ENCODE peak calls at places on chromosomes 3 and 15, in nine cellular contexts. X, G, N, K, Y, P, F, W and U are unnamed samples.

GRCh38 chr3:55595420-55595819 is 108.3 kb upstream of the WNT5A start:
- DNase-seq in X (no peak), G (no peak), N (no peak), K (no peak), Y (no peak), P (no peak), F (no peak), W (no peak), U (no peak)

GRCh38 chr3:67650084-67650483 is 4.3 kb downstream of the SUCLG2 start:
- DNase-seq in X (no peak), G (no peak), N (no peak), K (no peak), Y (no peak), P (no peak), F (no peak), W (peak; percentile 56), U (no peak)

GRCh38 chr15:36612063-36612788 is 32.8 kb downstream of the CDIN1 start:
- DNase-seq in X (no peak), G (no peak), N (peak; percentile 97), K (no peak), Y (no peak), P (no peak), F (no peak), W (no peak), U (no peak)

GRCh38 chr3:56976666-56977560 is 83.6 kb upstream of the SPATA12 start:
- DNase-seq in X (no peak), G (no peak), N (peak; percentile 67), K (no peak), Y (peak; percentile 46), P (no peak), F (no peak), W (no peak), U (no peak)

GRCh38 chr15:67137951-67138935 is 72.8 kb downstream of the SMAD3 start:
- DNase-seq in X (no peak), G (no peak), N (peak; percentile 49), K (no peak), Y (no peak), P (no peak), F (no peak), W (peak; percentile 45), U (no peak)

GRCh38 chr3:12246758-12247157 is 42.1 kb upstream of the PPARG start:
- DNase-seq in X (no peak), G (no peak), N (no peak), K (no peak), Y (no peak), P (no peak), F (no peak), W (no peak), U (no peak)

GRCh38 chr15:55823191-55823670 is 80.3 kb upstream of the PRTG start:
- DNase-seq in X (no peak), G (no peak), N (peak; percentile 71), K (no peak), Y (no peak), P (peak; percentile 15), F (no peak), W (no peak), U (no peak)

GRCh38 chr3:194447161-194447560 is 39.6 kb downstream of the ATP13A3 start:
- DNase-seq in X (no peak), G (no peak), N (no peak), K (no peak), Y (no peak), P (no peak), F (no peak), W (no peak), U (no peak)

GRCh38 chr3:122760457-122761271 is 33.0 kb downstream of the HSPBAP1 start:
- DNase-seq in X (no peak), G (no peak), N (no peak), K (no peak), Y (peak; percentile 92), P (no peak), F (no peak), W (no peak), U (no peak)

GRCh38 chr15:40465939-40466338 is 4.8 kb upstream of the CHST14 start:
- DNase-seq in X (peak; percentile 39), G (no peak), N (no peak), K (no peak), Y (no peak), P (no peak), F (no peak), W (no peak), U (no peak)

GRCh38 chr15:31571676-31572075 is 245.0 kb downstream of the KLF13 start:
- DNase-seq in X (no peak), G (no peak), N (peak; percentile 21), K (no peak), Y (no peak), P (no peak), F (no peak), W (no peak), U (no peak)

GRCh38 chr3:132160218-132160617 is 125.4 kb upstream of the CPNE4 start:
- DNase-seq in X (no peak), G (no peak), N (no peak), K (no peak), Y (peak; percentile 7), P (no peak), F (no peak), W (no peak), U (no peak)

DNA sequence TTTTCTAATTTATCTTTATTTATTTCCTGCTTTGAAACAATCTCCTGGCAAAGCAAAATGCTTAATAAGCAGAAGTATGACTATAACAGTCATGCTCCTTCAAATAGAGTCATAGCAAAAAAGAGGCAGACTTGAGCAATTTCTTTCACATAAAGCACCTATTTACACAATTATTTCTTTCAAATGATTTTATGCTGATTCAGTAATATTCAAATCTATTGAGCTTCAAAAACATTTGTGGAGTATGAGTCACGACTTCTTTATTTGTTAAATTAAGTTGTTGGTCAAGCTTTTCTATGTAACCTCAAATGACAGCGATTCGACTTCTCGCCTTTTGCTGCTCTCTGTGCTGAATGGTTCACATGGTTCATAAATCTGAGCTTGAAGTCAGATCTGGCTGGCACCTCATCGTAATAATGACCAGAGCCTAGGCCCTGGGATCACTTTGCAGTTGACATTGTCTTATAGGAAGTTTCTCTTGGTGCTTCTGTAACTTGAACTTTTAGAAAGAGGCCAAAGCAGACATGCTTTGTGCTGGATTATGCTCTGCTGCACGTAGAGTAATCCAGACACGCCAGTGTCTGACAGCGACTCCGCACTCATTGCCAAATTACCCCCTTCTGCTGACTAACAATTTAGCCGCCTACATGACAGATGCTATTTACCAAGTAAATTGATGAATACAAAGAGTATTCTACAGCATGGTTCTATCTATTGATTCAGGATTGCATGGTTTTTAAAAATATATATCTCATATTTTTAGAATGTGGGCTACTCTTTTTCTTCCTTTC is 139.0 kb downstream of the MCTP2 start:
- DNase-seq in X (no peak), G (no peak), N (no peak), K (no peak), Y (no peak), P (no peak), F (no peak), W (no peak), U (no peak)
- H3K36me3 ChIP-seq in X (no peaks in the 10 kb centered on the region), G (no peaks in the 10 kb centered on the region), N (peaks cover 2% of the 10 kb centered on the region), K (peaks cover 79% of the 10 kb centered on the region), Y (no peaks in the 10 kb centered on the region), P (no peaks in the 10 kb centered on the region), F (no peaks in the 10 kb centered on the region), W (no peaks in the 10 kb centered on the region), U (no peaks in the 10 kb centered on the region)

GRCh38 chr3:10228248-10228950 is 19.9 kb upstream of the TATDN2 start:
- DNase-seq in X (no peak), G (no peak), N (no peak), K (no peak), Y (no peak), P (no peak), F (no peak), W (no peak), U (no peak)

GRCh38 chr3:10235551-10235950 is 12.7 kb upstream of the TATDN2 start:
- DNase-seq in X (no peak), G (no peak), N (no peak), K (no peak), Y (no peak), P (no peak), F (no peak), W (no peak), U (no peak)

GRCh38 chr3:10234526-10235230 is 13.6 kb upstream of the TATDN2 start:
- DNase-seq in X (no peak), G (no peak), N (no peak), K (no peak), Y (peak; percentile 73), P (no peak), F (no peak), W (no peak), U (no peak)

GRCh38 chr3:10233988-10234387 is 14.3 kb upstream of the TATDN2 start:
- DNase-seq in X (no peak), G (no peak), N (no peak), K (no peak), Y (no peak), P (no peak), F (no peak), W (no peak), U (no peak)

GRCh38 chr3:10232138-10232537 is 16.1 kb upstream of the TATDN2 start:
- DNase-seq in X (no peak), G (no peak), N (no peak), K (no peak), Y (no peak), P (no peak), F (no peak), W (no peak), U (no peak)
- H3K27ac ChIP-seq in X (no peak overlapping the region), G (no peak overlapping the region), N (no peak overlapping the region), K (no peak overlapping the region), Y (no peak overlapping the region), P (no peak overlapping the region), F (no peak overlapping the region), W (no peak overlapping the region), U (no peak overlapping the region)

GRCh38 chr3:4512895-4513616 is 19.9 kb downstream of the ITPR1 start:
- DNase-seq in X (no peak), G (no peak), N (no peak), K (no peak), Y (peak; percentile 9), P (no peak), F (no peak), W (no peak), U (no peak)

GRCh38 chr3:4509043-4509442 is 15.9 kb downstream of the ITPR1 start:
- DNase-seq in X (no peak), G (no peak), N (no peak), K (no peak), Y (no peak), P (no peak), F (no peak), W (no peak), U (no peak)

GRCh38 chr3:4514321-4514720 is 21.2 kb downstream of the ITPR1 start:
- DNase-seq in X (no peak), G (no peak), N (no peak), K (no peak), Y (peak; percentile 43), P (no peak), F (no peak), W (no peak), U (no peak)

GRCh38 chr3:4509983-4510755 is 17.0 kb downstream of the ITPR1 start:
- DNase-seq in X (no peak), G (no peak), N (no peak), K (no peak), Y (no peak), P (no peak), F (no peak), W (no peak), U (no peak)

GRCh38 chr3:4511491-4512251 is 18.5 kb downstream of the ITPR1 start:
- DNase-seq in X (no peak), G (no peak), N (no peak), K (no peak), Y (no peak), P (no peak), F (no peak), W (no peak), U (no peak)
- H3K36me3 ChIP-seq in X (no peaks in the 10 kb centered on the region), G (no peaks in the 10 kb centered on the region), N (no peaks in the 10 kb centered on the region), K (peaks cover 25% of the 10 kb centered on the region), Y (no peaks in the 10 kb centered on the region), P (no peaks in the 10 kb centered on the region), F (no peaks in the 10 kb centered on the region), W (no peaks in the 10 kb centered on the region), U (no peaks in the 10 kb centered on the region)

GRCh38 chr3:48240000-48240710 is 749 bp upstream of the ZNF589 start:
- DNase-seq in X (no peak), G (no peak), N (no peak), K (no peak), Y (peak; percentile 91), P (no peak), F (no peak), W (no peak), U (peak; percentile 77)
- H3K27ac ChIP-seq in X (peak overlapping the region; percentile 74), G (peak overlapping the region; percentile 74), N (no peak overlapping the region), K (peak overlapping the region; percentile 1), Y (peak overlapping the region; percentile 100), P (peak overlapping the region; percentile 83), F (peak overlapping the region; percentile 56), W (no peak overlapping the region), U (no peak overlapping the region)